ENCODE peak calls at places on chromosomes 2 and 18, in five cellular contexts. N, R, W, I and T are unnamed samples.

GRCh38 chr18:28189400-28190239 is 12.7 kb upstream of the CDH2 start:
- DNase-seq in I (no peak), W (peak; percentile 74), R (no peak), N (no peak), T (no peak)

GRCh38 chr2:217037330-217037729 is 177.5 kb upstream of the TNP1 start:
- DNase-seq in N (no peak), I (no peak), W (no peak), R (no peak), T (no peak)

GRCh38 chr2:27408601-27409320 is 630 bp downstream of the PPM1G start:
- DNase-seq in R (peak; percentile 33), I (no peak), W (peak; percentile 12), N (no peak), T (peak; percentile 5)

GRCh38 chr2:232230557-232230956 is 148.0 kb upstream of the ALPP start:
- DNase-seq in I (no peak), R (no peak), N (no peak), W (no peak), T (no peak)

GRCh38 chr2:240584486-240585031 is 2.0 kb upstream of the CAPN10 start:
- DNase-seq in I (peak; percentile 27), R (peak; percentile 3), N (no peak), W (peak; percentile 90), T (no peak)

GRCh38 chr2:28346587-28346986 is 46.1 kb upstream of the FOSL2 start:
- DNase-seq in I (no peak), R (no peak), N (no peak), W (peak; percentile 48), T (no peak)

GRCh38 chr2:76314621-76315020 is 603.9 kb upstream of the GCFC2 start:
- DNase-seq in W (no peak), N (no peak), R (no peak), I (no peak), T (no peak)

GRCh38 chr2:28720345-28720744 is 31.3 kb upstream of the PPP1CB start:
- DNase-seq in I (no peak), R (no peak), N (no peak), W (no peak), T (no peak)

GRCh38 chr2:10278029-10278762 is 24.5 kb upstream of the HPCAL1 start:
- DNase-seq in I (peak; percentile 85), W (no peak), R (peak; percentile 78), N (no peak), T (no peak)

GRCh38 chr2:232816656-232817055 is 40.3 kb upstream of the KCNJ13 start:
- DNase-seq in N (no peak), W (no peak), I (no peak), R (no peak), T (no peak)

GRCh38 chr2:46267616-46268015 is 29.6 kb upstream of the EPAS1 start:
- DNase-seq in N (no peak), R (no peak), W (no peak), I (no peak), T (no peak)